ENCODE peak calls at places on chromosomes 4 and X, in seven cellular contexts. One of them, this sample, is unnamed.

GRCh38 chr4:77179512-77179911 is 22.5 kb downstream of the CCNG2 start:
- DNase-seq in T-helper 22 cell: no peak
- DNase-seq in AG08395: no peak
- DNase-seq in stimulated activated CD4-positive, alpha-beta T cell treated with anti-CD3 and anti-CD28 coated beads, TNF-alpha, amount 100 ng/mL, for 4 hours: no peak
- DNase-seq in activated CD4-positive, alpha-beta T cell treated with anti-CD3 and anti-CD28 coated beads, Interleukin-2, amount 50 U/mL, for 1 hour: no peak
- DNase-seq in GM04504: no peak
- DNase-seq in HS-5: no peak
- DNase-seq in this sample: no peak

GRCh38 chrX:11792461-11793421 is 34.7 kb downstream of the MSL3 start:
- DNase-seq in T-helper 22 cell: peak
- DNase-seq in AG08395: no peak
- DNase-seq in stimulated activated CD4-positive, alpha-beta T cell treated with anti-CD3 and anti-CD28 coated beads, TNF-alpha, amount 100 ng/mL, for 4 hours: peak
- DNase-seq in activated CD4-positive, alpha-beta T cell treated with anti-CD3 and anti-CD28 coated beads, Interleukin-2, amount 50 U/mL, for 1 hour: peak
- DNase-seq in GM04504: no peak
- DNase-seq in HS-5: no peak
- DNase-seq in this sample: no peak

GRCh38 chr4:140856692-140857091 is 100.5 kb upstream of the TBC1D9 start:
- DNase-seq in T-helper 22 cell: no peak
- DNase-seq in AG08395: peak
- DNase-seq in stimulated activated CD4-positive, alpha-beta T cell treated with anti-CD3 and anti-CD28 coated beads, TNF-alpha, amount 100 ng/mL, for 4 hours: no peak
- DNase-seq in activated CD4-positive, alpha-beta T cell treated with anti-CD3 and anti-CD28 coated beads, Interleukin-2, amount 50 U/mL, for 1 hour: no peak
- DNase-seq in GM04504: no peak
- DNase-seq in HS-5: peak
- DNase-seq in this sample: no peak

GRCh38 chr4:81352476-81352875 is 119.2 kb downstream of the RASGEF1B start:
- DNase-seq in T-helper 22 cell: no peak
- DNase-seq in AG08395: peak
- DNase-seq in stimulated activated CD4-positive, alpha-beta T cell treated with anti-CD3 and anti-CD28 coated beads, TNF-alpha, amount 100 ng/mL, for 4 hours: no peak
- DNase-seq in activated CD4-positive, alpha-beta T cell treated with anti-CD3 and anti-CD28 coated beads, Interleukin-2, amount 50 U/mL, for 1 hour: no peak
- DNase-seq in GM04504: peak
- DNase-seq in HS-5: no peak
- DNase-seq in this sample: no peak

GRCh38 chr4:139153411-139154133 is 23.4 kb downstream of the ELF2 start:
- DNase-seq in T-helper 22 cell: no peak
- DNase-seq in AG08395: peak
- DNase-seq in stimulated activated CD4-positive, alpha-beta T cell treated with anti-CD3 and anti-CD28 coated beads, TNF-alpha, amount 100 ng/mL, for 4 hours: no peak
- DNase-seq in activated CD4-positive, alpha-beta T cell treated with anti-CD3 and anti-CD28 coated beads, Interleukin-2, amount 50 U/mL, for 1 hour: no peak
- DNase-seq in GM04504: no peak
- DNase-seq in HS-5: no peak
- DNase-seq in this sample: no peak

GRCh38 chrX:41384041-41384705 is 50.2 kb downstream of the DDX3X start:
- DNase-seq in T-helper 22 cell: peak
- DNase-seq in AG08395: peak
- DNase-seq in stimulated activated CD4-positive, alpha-beta T cell treated with anti-CD3 and anti-CD28 coated beads, TNF-alpha, amount 100 ng/mL, for 4 hours: no peak
- DNase-seq in activated CD4-positive, alpha-beta T cell treated with anti-CD3 and anti-CD28 coated beads, Interleukin-2, amount 50 U/mL, for 1 hour: peak
- DNase-seq in GM04504: peak
- DNase-seq in HS-5: peak
- DNase-seq in this sample: peak

GRCh38 chrX:17814557-17814956 is 46.5 kb downstream of the RAI2 start:
- DNase-seq in T-helper 22 cell: no peak
- DNase-seq in AG08395: peak
- DNase-seq in stimulated activated CD4-positive, alpha-beta T cell treated with anti-CD3 and anti-CD28 coated beads, TNF-alpha, amount 100 ng/mL, for 4 hours: no peak
- DNase-seq in activated CD4-positive, alpha-beta T cell treated with anti-CD3 and anti-CD28 coated beads, Interleukin-2, amount 50 U/mL, for 1 hour: no peak
- DNase-seq in GM04504: no peak
- DNase-seq in HS-5: peak
- DNase-seq in this sample: no peak

GRCh38 chr4:149031399-149031798 is 589.2 kb upstream of the NR3C2 start:
- DNase-seq in T-helper 22 cell: no peak
- DNase-seq in AG08395: peak
- DNase-seq in stimulated activated CD4-positive, alpha-beta T cell treated with anti-CD3 and anti-CD28 coated beads, TNF-alpha, amount 100 ng/mL, for 4 hours: no peak
- DNase-seq in activated CD4-positive, alpha-beta T cell treated with anti-CD3 and anti-CD28 coated beads, Interleukin-2, amount 50 U/mL, for 1 hour: no peak
- DNase-seq in GM04504: peak
- DNase-seq in HS-5: peak
- DNase-seq in this sample: no peak

GRCh38 chrX:64976673-64977040 is 407 bp upstream of the ZC4H2 start:
- DNase-seq in T-helper 22 cell: no peak
- DNase-seq in AG08395: no peak
- DNase-seq in stimulated activated CD4-positive, alpha-beta T cell treated with anti-CD3 and anti-CD28 coated beads, TNF-alpha, amount 100 ng/mL, for 4 hours: no peak
- DNase-seq in activated CD4-positive, alpha-beta T cell treated with anti-CD3 and anti-CD28 coated beads, Interleukin-2, amount 50 U/mL, for 1 hour: no peak
- DNase-seq in GM04504: no peak
- DNase-seq in HS-5: no peak
- DNase-seq in this sample: no peak

GRCh38 chr4:147731611-147732515 is at the start of gene ARHGAP10:
- DNase-seq in T-helper 22 cell: peak
- DNase-seq in AG08395: peak
- DNase-seq in stimulated activated CD4-positive, alpha-beta T cell treated with anti-CD3 and anti-CD28 coated beads, TNF-alpha, amount 100 ng/mL, for 4 hours: peak
- DNase-seq in activated CD4-positive, alpha-beta T cell treated with anti-CD3 and anti-CD28 coated beads, Interleukin-2, amount 50 U/mL, for 1 hour: peak
- DNase-seq in GM04504: peak
- DNase-seq in HS-5: no peak
- DNase-seq in this sample: no peak

GRCh38 chr4:74534121-74534520 is 89.2 kb downstream of the AREG start:
- DNase-seq in T-helper 22 cell: no peak
- DNase-seq in AG08395: no peak
- DNase-seq in stimulated activated CD4-positive, alpha-beta T cell treated with anti-CD3 and anti-CD28 coated beads, TNF-alpha, amount 100 ng/mL, for 4 hours: no peak
- DNase-seq in activated CD4-positive, alpha-beta T cell treated with anti-CD3 and anti-CD28 coated beads, Interleukin-2, amount 50 U/mL, for 1 hour: no peak
- DNase-seq in GM04504: no peak
- DNase-seq in HS-5: no peak
- DNase-seq in this sample: no peak

GRCh38 chr4:181504846-181505374 is 738.3 kb upstream of the TENM3 start:
- DNase-seq in T-helper 22 cell: no peak
- DNase-seq in AG08395: no peak
- DNase-seq in stimulated activated CD4-positive, alpha-beta T cell treated with anti-CD3 and anti-CD28 coated beads, TNF-alpha, amount 100 ng/mL, for 4 hours: no peak
- DNase-seq in activated CD4-positive, alpha-beta T cell treated with anti-CD3 and anti-CD28 coated beads, Interleukin-2, amount 50 U/mL, for 1 hour: no peak
- DNase-seq in GM04504: no peak
- DNase-seq in HS-5: no peak
- DNase-seq in this sample: no peak

GRCh38 chr4:92952897-92953296 is 649.1 kb downstream of the GRID2 start:
- DNase-seq in T-helper 22 cell: no peak
- DNase-seq in AG08395: no peak
- DNase-seq in stimulated activated CD4-positive, alpha-beta T cell treated with anti-CD3 and anti-CD28 coated beads, TNF-alpha, amount 100 ng/mL, for 4 hours: no peak
- DNase-seq in activated CD4-positive, alpha-beta T cell treated with anti-CD3 and anti-CD28 coated beads, Interleukin-2, amount 50 U/mL, for 1 hour: no peak
- DNase-seq in GM04504: no peak
- DNase-seq in HS-5: no peak
- DNase-seq in this sample: no peak

GRCh38 chrX:2533424-2533823 is 32.6 kb upstream of the DHRSX start:
- DNase-seq in T-helper 22 cell: no peak
- DNase-seq in AG08395: no peak
- DNase-seq in stimulated activated CD4-positive, alpha-beta T cell treated with anti-CD3 and anti-CD28 coated beads, TNF-alpha, amount 100 ng/mL, for 4 hours: no peak
- DNase-seq in activated CD4-positive, alpha-beta T cell treated with anti-CD3 and anti-CD28 coated beads, Interleukin-2, amount 50 U/mL, for 1 hour: no peak
- DNase-seq in GM04504: no peak
- DNase-seq in HS-5: no peak
- DNase-seq in this sample: no peak

GRCh38 chr4:657338-658030 is 16.6 kb downstream of the ATP5ME start:
- DNase-seq in T-helper 22 cell: no peak
- DNase-seq in AG08395: no peak
- DNase-seq in stimulated activated CD4-positive, alpha-beta T cell treated with anti-CD3 and anti-CD28 coated beads, TNF-alpha, amount 100 ng/mL, for 4 hours: no peak
- DNase-seq in activated CD4-positive, alpha-beta T cell treated with anti-CD3 and anti-CD28 coated beads, Interleukin-2, amount 50 U/mL, for 1 hour: no peak
- DNase-seq in GM04504: no peak
- DNase-seq in HS-5: no peak
- DNase-seq in this sample: no peak

GRCh38 chrX:111040377-111041017 is 55.5 kb upstream of the PAK3 start:
- DNase-seq in T-helper 22 cell: no peak
- DNase-seq in AG08395: no peak
- DNase-seq in stimulated activated CD4-positive, alpha-beta T cell treated with anti-CD3 and anti-CD28 coated beads, TNF-alpha, amount 100 ng/mL, for 4 hours: no peak
- DNase-seq in activated CD4-positive, alpha-beta T cell treated with anti-CD3 and anti-CD28 coated beads, Interleukin-2, amount 50 U/mL, for 1 hour: no peak
- DNase-seq in GM04504: no peak
- DNase-seq in HS-5: peak
- DNase-seq in this sample: no peak

GRCh38 chr4:153468587-153468986 is 2.4 kb downstream of the TMEM131L start:
- DNase-seq in T-helper 22 cell: no peak
- DNase-seq in AG08395: no peak
- DNase-seq in stimulated activated CD4-positive, alpha-beta T cell treated with anti-CD3 and anti-CD28 coated beads, TNF-alpha, amount 100 ng/mL, for 4 hours: no peak
- DNase-seq in activated CD4-positive, alpha-beta T cell treated with anti-CD3 and anti-CD28 coated beads, Interleukin-2, amount 50 U/mL, for 1 hour: peak
- DNase-seq in GM04504: no peak
- DNase-seq in HS-5: no peak
- DNase-seq in this sample: no peak

GRCh38 chr4:38163216-38164006 is 203.2 kb downstream of the PTTG2 start:
- DNase-seq in T-helper 22 cell: no peak
- DNase-seq in AG08395: peak
- DNase-seq in stimulated activated CD4-positive, alpha-beta T cell treated with anti-CD3 and anti-CD28 coated beads, TNF-alpha, amount 100 ng/mL, for 4 hours: no peak
- DNase-seq in activated CD4-positive, alpha-beta T cell treated with anti-CD3 and anti-CD28 coated beads, Interleukin-2, amount 50 U/mL, for 1 hour: no peak
- DNase-seq in GM04504: no peak
- DNase-seq in HS-5: no peak
- DNase-seq in this sample: no peak

GRCh38 chrX:140500427-140500826 is 4.4 kb downstream of the SOX3 start:
- DNase-seq in T-helper 22 cell: no peak
- DNase-seq in AG08395: no peak
- DNase-seq in stimulated activated CD4-positive, alpha-beta T cell treated with anti-CD3 and anti-CD28 coated beads, TNF-alpha, amount 100 ng/mL, for 4 hours: no peak
- DNase-seq in activated CD4-positive, alpha-beta T cell treated with anti-CD3 and anti-CD28 coated beads, Interleukin-2, amount 50 U/mL, for 1 hour: no peak
- DNase-seq in GM04504: no peak
- DNase-seq in HS-5: no peak
- DNase-seq in this sample: no peak

GRCh38 chr4:5866841-5867782 is 25.8 kb downstream of the CRMP1 start:
- DNase-seq in T-helper 22 cell: no peak
- DNase-seq in AG08395: no peak
- DNase-seq in stimulated activated CD4-positive, alpha-beta T cell treated with anti-CD3 and anti-CD28 coated beads, TNF-alpha, amount 100 ng/mL, for 4 hours: no peak
- DNase-seq in activated CD4-positive, alpha-beta T cell treated with anti-CD3 and anti-CD28 coated beads, Interleukin-2, amount 50 U/mL, for 1 hour: no peak
- DNase-seq in GM04504: no peak
- DNase-seq in HS-5: no peak
- DNase-seq in this sample: no peak

GRCh38 chr4:67770422-67770821 is 16.2 kb upstream of the GNRHR start:
- DNase-seq in T-helper 22 cell: no peak
- DNase-seq in AG08395: no peak
- DNase-seq in stimulated activated CD4-positive, alpha-beta T cell treated with anti-CD3 and anti-CD28 coated beads, TNF-alpha, amount 100 ng/mL, for 4 hours: no peak
- DNase-seq in activated CD4-positive, alpha-beta T cell treated with anti-CD3 and anti-CD28 coated beads, Interleukin-2, amount 50 U/mL, for 1 hour: no peak
- DNase-seq in GM04504: no peak
- DNase-seq in HS-5: no peak
- DNase-seq in this sample: no peak

GRCh38 chr4:11805837-11806236 is 377.1 kb upstream of the HS3ST1 start:
- DNase-seq in T-helper 22 cell: no peak
- DNase-seq in AG08395: no peak
- DNase-seq in stimulated activated CD4-positive, alpha-beta T cell treated with anti-CD3 and anti-CD28 coated beads, TNF-alpha, amount 100 ng/mL, for 4 hours: no peak
- DNase-seq in activated CD4-positive, alpha-beta T cell treated with anti-CD3 and anti-CD28 coated beads, Interleukin-2, amount 50 U/mL, for 1 hour: no peak
- DNase-seq in GM04504: no peak
- DNase-seq in HS-5: no peak
- DNase-seq in this sample: no peak

GRCh38 chr4:182144621-182145359 is 98.4 kb upstream of the TENM3 start:
- DNase-seq in T-helper 22 cell: no peak
- DNase-seq in AG08395: peak
- DNase-seq in stimulated activated CD4-positive, alpha-beta T cell treated with anti-CD3 and anti-CD28 coated beads, TNF-alpha, amount 100 ng/mL, for 4 hours: no peak
- DNase-seq in activated CD4-positive, alpha-beta T cell treated with anti-CD3 and anti-CD28 coated beads, Interleukin-2, amount 50 U/mL, for 1 hour: no peak
- DNase-seq in GM04504: no peak
- DNase-seq in HS-5: no peak
- DNase-seq in this sample: no peak

GRCh38 chr4:76028242-76028859 is 5.1 kb upstream of the CXCL10 start:
- DNase-seq in T-helper 22 cell: no peak
- DNase-seq in AG08395: no peak
- DNase-seq in stimulated activated CD4-positive, alpha-beta T cell treated with anti-CD3 and anti-CD28 coated beads, TNF-alpha, amount 100 ng/mL, for 4 hours: no peak
- DNase-seq in activated CD4-positive, alpha-beta T cell treated with anti-CD3 and anti-CD28 coated beads, Interleukin-2, amount 50 U/mL, for 1 hour: no peak
- DNase-seq in GM04504: no peak
- DNase-seq in HS-5: no peak
- DNase-seq in this sample: no peak

GRCh38 chr4:182219400-182219799 is 23.8 kb upstream of the TENM3 start:
- DNase-seq in T-helper 22 cell: no peak
- DNase-seq in AG08395: no peak
- DNase-seq in stimulated activated CD4-positive, alpha-beta T cell treated with anti-CD3 and anti-CD28 coated beads, TNF-alpha, amount 100 ng/mL, for 4 hours: no peak
- DNase-seq in activated CD4-positive, alpha-beta T cell treated with anti-CD3 and anti-CD28 coated beads, Interleukin-2, amount 50 U/mL, for 1 hour: no peak
- DNase-seq in GM04504: no peak
- DNase-seq in HS-5: no peak
- DNase-seq in this sample: no peak

GRCh38 chrX:119208401-119209057 is 27.6 kb upstream of the PGRMC1 start:
- DNase-seq in T-helper 22 cell: no peak
- DNase-seq in AG08395: no peak
- DNase-seq in stimulated activated CD4-positive, alpha-beta T cell treated with anti-CD3 and anti-CD28 coated beads, TNF-alpha, amount 100 ng/mL, for 4 hours: no peak
- DNase-seq in activated CD4-positive, alpha-beta T cell treated with anti-CD3 and anti-CD28 coated beads, Interleukin-2, amount 50 U/mL, for 1 hour: no peak
- DNase-seq in GM04504: no peak
- DNase-seq in HS-5: no peak
- DNase-seq in this sample: no peak

This sample was measured in smooth muscle cell of the brain vasculature.